ENCODE peak calls at places on chromosomes 5 and 9, in ten cellular contexts. T, Z, X, V, F, L, C, Q, G and Y are unnamed samples.

GRCh38 chr5:179201986-179202385 is 141.8 kb downstream of the ZNF354C start:
- DNase-seq in T (no peak), Z (no peak), X (no peak), V (no peak), F (no peak), L (no peak), C (no peak), Q (no peak), G (no peak), Y (no peak)

GRCh38 chr9:126617003-126617739 is 3.4 kb downstream of the LMX1B start:
- DNase-seq in T (no peak), Z (no peak), X (no peak), V (no peak), F (no peak), L (no peak), C (no peak), Q (no peak), G (no peak), Y (no peak)

GRCh38 chr5:135635471-135635870 is 56.7 kb upstream of the CXCL14 start:
- DNase-seq in T (no peak), Z (no peak), X (no peak), V (no peak), F (no peak), L (no peak), C (no peak), Q (no peak), G (no peak), Y (no peak)

GRCh38 chr5:135999396-136000139 is 29.2 kb upstream of the TGFBI start:
- DNase-seq in T (no peak), Z (no peak), X (peak; percentile 85), V (no peak), F (no peak), L (peak; percentile 77), C (peak; percentile 92), Q (peak; percentile 72), G (peak; percentile 88), Y (peak; percentile 79)

GRCh38 chr5:91266184-91266705 is 116.9 kb downstream of the ARRDC3 start:
- DNase-seq in T (no peak), Z (peak; percentile 46), X (peak; percentile 78), V (no peak), F (no peak), L (peak; percentile 61), C (peak; percentile 61), Q (peak; percentile 60), G (peak; percentile 68), Y (peak; percentile 47)

GRCh38 chr5:60504342-60504741 is 195.6 kb downstream of the DEPDC1B start:
- DNase-seq in T (no peak), Z (no peak), X (no peak), V (no peak), F (no peak), L (no peak), C (no peak), Q (no peak), G (no peak), Y (no peak)

GRCh38 chr9:38708759-38709158 is 11.2 kb downstream of the FAM240B start:
- DNase-seq in T (no peak), Z (no peak), X (no peak), V (no peak), F (no peak), L (peak; percentile 64), C (no peak), Q (no peak), G (peak; percentile 9), Y (no peak)

GRCh38 chr9:129384138-129384886 is 206.3 kb upstream of the IER5L start:
- DNase-seq in T (peak; percentile 60), Z (no peak), X (no peak), V (no peak), F (no peak), L (no peak), C (no peak), Q (no peak), G (no peak), Y (no peak)

GRCh38 chr5:88251048-88251711 is 17.5 kb downstream of the TMEM161B start:
- DNase-seq in T (no peak), Z (no peak), X (no peak), V (no peak), F (no peak), L (no peak), C (no peak), Q (no peak), G (peak; percentile 55), Y (no peak)

GRCh38 chr5:96144289-96144688 is 182.6 kb upstream of the ELL2 start:
- DNase-seq in T (no peak), Z (no peak), X (peak; percentile 86), V (peak; percentile 17), F (no peak), L (peak; percentile 79), C (no peak), Q (no peak), G (no peak), Y (no peak)

GRCh38 chr9:130421802-130422276 is 22.9 kb upstream of the ASS1 start:
- DNase-seq in T (no peak), Z (no peak), X (no peak), V (peak; percentile 80), F (no peak), L (no peak), C (no peak), Q (peak; percentile 57), G (peak; percentile 38), Y (peak; percentile 69)

GRCh38 chr9:109584205-109584604 is 86.1 kb upstream of the PTPN3 start:
- DNase-seq in T (no peak), Z (no peak), X (no peak), V (no peak), F (no peak), L (no peak), C (no peak), Q (no peak), G (no peak), Y (no peak)
- TF ChIP-seq CTCF in T (no peak), Z (peak; percentile 32), X (no peak), V (no peak), F (no peak), L (no peak), C (no peak), Q (no peak), G (no peak), Y (no peak)

DNA sequence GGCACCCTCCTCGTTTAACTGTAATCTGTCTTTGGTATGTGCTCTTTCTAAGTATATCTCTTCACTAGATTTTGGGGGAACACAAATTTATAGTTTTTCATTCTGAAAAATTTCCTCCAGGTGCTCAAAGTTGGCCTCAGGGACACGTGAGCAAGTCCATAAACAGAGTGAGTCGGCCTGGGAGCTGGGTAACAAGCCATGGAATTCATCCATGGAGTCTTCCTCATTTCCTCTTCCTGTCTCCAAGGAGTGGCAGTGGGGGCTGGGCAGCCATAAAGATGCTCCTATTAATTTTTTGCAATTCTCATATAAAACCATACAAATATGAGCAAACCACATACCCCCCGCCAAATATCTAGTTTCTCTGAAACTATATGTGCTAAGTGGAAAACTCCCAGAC is 136.6 kb upstream of the OTULINL start:
- DNase-seq in T (no peak), Z (no peak), X (peak; percentile 44), V (no peak), F (no peak), L (peak; percentile 84), C (no peak), Q (peak; percentile 47), G (peak; percentile 85), Y (peak; percentile 55)
- H3K4me3 ChIP-seq in T (no peak overlapping the region), Z (no peak overlapping the region), X (no peak overlapping the region), V (no peak overlapping the region), F (peak overlapping the region; percentile 20), L (no peak overlapping the region), C (no peak overlapping the region), Q (no peak overlapping the region), G (peak overlapping the region; percentile 97), Y (no peak overlapping the region)

DNA sequence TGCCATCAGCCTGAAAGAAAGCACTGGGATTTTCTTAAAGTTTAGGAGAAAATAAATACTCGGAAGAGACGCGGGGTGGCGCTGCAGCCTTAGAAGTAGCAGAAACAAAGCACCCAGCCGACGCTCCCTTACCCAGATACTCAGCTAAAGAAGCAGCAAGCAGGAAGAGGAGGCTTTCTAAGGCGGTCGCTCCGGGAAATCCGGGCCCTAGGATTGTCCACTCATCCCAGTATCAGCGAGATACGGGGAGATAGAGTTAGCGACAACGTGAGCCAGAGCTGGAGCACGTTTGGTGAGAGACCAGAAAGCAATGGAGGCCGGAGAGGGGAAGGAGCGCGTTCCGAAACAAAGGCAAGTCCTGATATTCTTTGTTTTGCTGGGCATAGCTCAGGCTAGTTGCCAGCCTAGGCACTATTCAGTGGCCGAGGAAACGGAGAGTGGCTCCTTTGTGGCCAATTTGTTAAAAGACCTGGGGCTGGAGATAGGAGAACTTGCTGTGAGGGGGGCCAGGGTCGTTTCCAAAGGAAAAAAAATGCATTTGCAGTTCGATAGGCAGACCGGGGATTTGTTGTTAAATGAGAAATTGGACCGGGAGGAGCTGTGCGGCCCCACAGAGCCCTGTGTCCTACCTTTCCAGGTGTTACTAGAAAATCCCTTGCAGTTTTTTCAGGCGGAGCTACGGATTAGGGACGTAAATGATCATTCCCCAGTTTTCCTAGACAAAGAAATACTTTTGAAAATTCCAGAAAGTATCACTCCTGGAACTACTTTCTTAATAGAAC is at the start of gene PCDHB2:
- DNase-seq in T (peak; percentile 50), Z (no peak), X (peak; percentile 15), V (peak; percentile 94), F (no peak), L (peak; percentile 81), C (peak; percentile 61), Q (peak; percentile 14), G (peak; percentile 53), Y (peak; percentile 65)
- TF ChIP-seq CTCF in T (no peak), Z (no peak), X (peak; percentile 15), V (peak; percentile 91), F (peak; percentile 45), L (peak; percentile 73), C (peak; percentile 37), Q (no peak), G (peak; percentile 40), Y (peak; percentile 40)

DNA sequence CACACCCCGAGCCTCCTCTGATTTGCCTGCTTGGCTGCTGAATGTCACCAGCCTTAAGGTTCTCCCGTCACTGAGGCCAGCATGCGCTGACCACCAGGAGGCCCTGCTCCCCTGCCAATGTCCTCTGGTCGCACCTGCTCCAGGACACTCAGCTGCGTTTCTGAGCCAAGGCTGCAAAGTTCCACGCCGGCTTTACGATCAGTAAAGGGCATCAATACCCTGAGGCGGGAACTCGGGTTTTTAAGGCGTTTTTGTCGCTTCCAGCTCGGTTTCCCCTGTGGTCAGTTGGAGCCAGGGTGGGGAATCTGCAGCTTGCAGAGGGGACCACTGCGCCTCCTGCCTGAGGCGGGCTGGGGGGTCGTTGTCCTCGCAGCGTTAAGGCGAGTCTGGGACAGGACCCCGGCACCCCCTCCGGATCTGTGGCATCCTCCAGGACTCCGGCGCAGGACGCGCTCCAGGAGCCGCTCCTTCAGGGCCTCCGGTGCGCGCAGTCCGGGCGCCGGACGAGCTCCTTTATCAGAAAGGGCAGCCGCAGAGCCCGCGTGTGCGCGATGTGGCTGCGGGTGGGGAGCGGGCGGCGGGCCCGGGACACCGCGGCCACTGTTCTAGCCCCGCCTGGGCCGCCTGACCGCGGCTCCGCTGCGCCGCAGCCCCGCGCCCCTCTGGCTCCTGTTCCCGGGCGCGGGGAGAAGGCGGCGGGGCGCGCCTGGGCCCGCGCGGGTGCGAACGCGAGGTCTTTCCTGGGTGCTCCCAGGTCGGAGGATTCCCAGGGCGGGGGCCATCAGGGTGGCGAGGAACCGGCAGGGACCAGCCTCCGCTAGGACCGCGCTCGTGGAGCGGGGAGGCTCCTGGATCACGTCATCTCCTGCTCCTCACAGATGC is 24.2 kb upstream of the FLT4 start:
- DNase-seq in T (peak; percentile 64), Z (no peak), X (no peak), V (peak; percentile 69), F (no peak), L (no peak), C (no peak), Q (no peak), G (no peak), Y (no peak)
- H3K4me3 ChIP-seq in T (no peak overlapping the region), Z (no peak overlapping the region), X (no peak overlapping the region), V (peak overlapping the region; percentile 77), F (peak overlapping the region; percentile 30), L (no peak overlapping the region), C (no peak overlapping the region), Q (no peak overlapping the region), G (no peak overlapping the region), Y (no peak overlapping the region)

GRCh38 chr9:134648701-134649525 is 7.3 kb downstream of the COL5A1 start:
- DNase-seq in T (peak; percentile 56), Z (no peak), X (no peak), V (no peak), F (peak; percentile 11), L (peak; percentile 64), C (peak; percentile 30), Q (peak; percentile 51), G (peak; percentile 79), Y (peak; percentile 81)
- TF ChIP-seq CTCF in T (no peak), Z (no peak), X (no peak), V (no peak), F (no peak), L (no peak), C (no peak), Q (no peak), G (no peak), Y (no peak)